ENCODE peak calls at places on chromosome 19, in seven cellular contexts. I is lower leg skin, N is transverse colon, Q is K562, P is ovary, D is adrenal gland, M is A549. H is an unnamed sample.

GRCh38 chr19:11578342-11579142 is 1.1 kb upstream of the ACP5 start:
- DNase-seq in Q (peak; percentile 81), I (peak; percentile 53), P (peak; percentile 64), N (peak; percentile 61), D (no peak), M (no peak), H (peak; percentile 80)

GRCh38 chr19:13164370-13165090 is 14.3 kb downstream of the IER2 start:
- DNase-seq in N (peak; percentile 75), M (no peak), D (peak; percentile 66), Q (peak; percentile 23), I (peak; percentile 29), P (peak; percentile 54), H (peak; percentile 77)

GRCh38 chr19:50509366-50509765 is 1.6 kb downstream of the JOSD2 start:
- DNase-seq in N (no peak), P (no peak), Q (peak; percentile 43), M (no peak), I (no peak), D (no peak), H (no peak)

GRCh38 chr19:13100871-13101589 is 1.6 kb downstream of the LYL1 start:
- DNase-seq in I (no peak), D (no peak), M (no peak), P (peak; percentile 39), Q (peak; percentile 61), N (no peak), H (no peak)

GRCh38 chr19:45767410-45767880 is 1.6 kb downstream of the SIX5 start:
- DNase-seq in N (peak; percentile 74), D (peak; percentile 89), M (peak; percentile 58), I (peak; percentile 67), Q (peak; percentile 64), P (peak; percentile 88), H (peak; percentile 92)

GRCh38 chr19:12733369-12733896 is 1.1 kb downstream of the TRIR start:
- DNase-seq in N (no peak), I (no peak), D (no peak), M (peak; percentile 59), P (no peak), Q (no peak), H (no peak)

GRCh38 chr19:41705393-41706174 is 2.8 kb upstream of the CEACAM5 start:
- DNase-seq in Q (peak; percentile 49), P (no peak), I (no peak), M (peak; percentile 58), D (no peak), N (peak; percentile 55), H (no peak)

GRCh38 chr19:1516395-1516753 is 3.6 kb upstream of the ADAMTSL5 start:
- DNase-seq in I (no peak), D (no peak), N (no peak), Q (peak; percentile 72), P (no peak), M (no peak), H (no peak)

GRCh38 chr19:27929399-27929798 is 1283.6 kb downstream of the UQCRFS1 start:
- DNase-seq in D (no peak), P (no peak), I (no peak), Q (no peak), N (no peak), M (no peak), H (no peak)

GRCh38 chr19:6236310-6237291 is 43.2 kb downstream of the MLLT1 start:
- DNase-seq in I (peak; percentile 63), Q (no peak), P (peak; percentile 30), D (peak; percentile 87), N (peak; percentile 71), M (no peak), H (no peak)

GRCh38 chr19:14554382-14554812 is 17.5 kb downstream of the NDUFB7 start:
- DNase-seq in D (peak; percentile 61), M (no peak), Q (peak; percentile 33), N (peak; percentile 30), I (peak; percentile 67), P (no peak), H (no peak)

GRCh38 chr19:10418281-10419199 is 1.8 kb upstream of the PDE4A start:
- DNase-seq in N (no peak), D (no peak), M (no peak), P (no peak), I (no peak), Q (peak; percentile 17), H (no peak)

GRCh38 chr19:41415154-41415571 is 12.0 kb downstream of the B3GNT8 start:
- DNase-seq in M (no peak), D (no peak), I (no peak), P (no peak), N (no peak), Q (no peak), H (no peak)

GRCh38 chr19:1315470-1316166 is 29.9 kb downstream of the EFNA2 start:
- DNase-seq in M (peak; percentile 58), P (peak; percentile 46), D (peak; percentile 53), Q (peak; percentile 86), I (no peak), N (peak; percentile 64), H (no peak)

GRCh38 chr19:15422311-15423075 is 3.7 kb upstream of the AKAP8L start:
- DNase-seq in D (no peak), M (no peak), N (no peak), P (no peak), I (no peak), Q (no peak), H (no peak)

GRCh38 chr19:2097330-2098327 is 914 bp downstream of the IZUMO4 start:
- DNase-seq in Q (no peak), D (peak; percentile 48), I (no peak), M (no peak), P (peak; percentile 58), N (peak; percentile 36), H (peak; percentile 80)

GRCh38 chr19:18202759-18203407 is 959 bp downstream of the RAB3A start:
- DNase-seq in N (peak; percentile 35), D (peak; percentile 62), I (peak; percentile 34), M (no peak), P (peak; percentile 64), Q (peak; percentile 54), H (peak; percentile 76)

GRCh38 chr19:9406798-9407352 is 28.5 kb downstream of the ZNF266 start:
- DNase-seq in P (peak; percentile 83), D (peak; percentile 68), N (peak; percentile 26), I (no peak), Q (peak; percentile 81), M (peak; percentile 33), H (peak; percentile 88)

GRCh38 chr19:58227964-58228583 is 640 bp upstream of the ZNF544 start:
- DNase-seq in Q (no peak), I (no peak), D (no peak), P (no peak), M (no peak), N (no peak), H (no peak)

DNA sequence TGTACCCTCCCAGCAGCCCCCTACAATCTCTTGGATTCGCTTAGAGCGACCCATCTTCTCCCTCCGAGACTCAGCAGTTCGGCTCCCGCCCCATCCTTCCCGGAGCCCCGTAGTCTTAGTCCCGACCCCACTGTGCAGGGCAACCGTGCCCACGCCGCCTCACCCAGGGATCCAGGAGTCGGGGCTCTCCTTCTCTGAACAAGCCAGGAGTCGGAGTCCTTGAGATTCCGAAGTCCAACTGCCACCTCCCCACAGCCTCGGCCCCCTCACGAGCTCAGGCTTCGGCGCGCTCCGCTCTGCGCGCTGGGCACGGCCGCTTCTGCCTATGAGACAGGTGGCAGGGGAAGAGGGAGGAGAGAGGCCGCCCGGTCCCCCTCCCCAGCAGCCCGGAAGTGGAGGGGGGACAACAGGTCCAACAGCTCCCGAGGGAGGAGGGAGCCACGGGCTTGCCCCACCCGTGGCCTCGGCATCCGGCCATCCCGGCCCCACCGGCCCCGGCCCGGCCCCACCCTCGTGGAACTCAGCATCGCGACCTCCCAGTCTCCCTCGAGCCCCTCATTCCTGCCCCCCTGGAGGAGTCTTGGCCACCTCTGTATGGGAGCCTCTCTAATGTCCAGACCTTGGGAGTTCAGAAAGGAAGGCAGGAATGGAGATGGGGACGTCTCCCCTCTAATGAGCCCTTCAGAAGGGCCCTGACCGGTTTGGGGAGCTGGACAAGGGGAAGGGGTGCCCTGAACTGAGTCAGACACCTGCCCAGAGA is at the start of gene PHLDB3:
- DNase-seq in Q (peak; percentile 49), M (no peak), I (no peak), D (peak; percentile 39), P (peak; percentile 59), N (peak; percentile 60), H (peak; percentile 76)
- TF ChIP-seq POLR2A in Q (no peak), M (no peak), I (no peak), D (no peak), P (no peak), N (peak; percentile 33), H (no peak)

DNA sequence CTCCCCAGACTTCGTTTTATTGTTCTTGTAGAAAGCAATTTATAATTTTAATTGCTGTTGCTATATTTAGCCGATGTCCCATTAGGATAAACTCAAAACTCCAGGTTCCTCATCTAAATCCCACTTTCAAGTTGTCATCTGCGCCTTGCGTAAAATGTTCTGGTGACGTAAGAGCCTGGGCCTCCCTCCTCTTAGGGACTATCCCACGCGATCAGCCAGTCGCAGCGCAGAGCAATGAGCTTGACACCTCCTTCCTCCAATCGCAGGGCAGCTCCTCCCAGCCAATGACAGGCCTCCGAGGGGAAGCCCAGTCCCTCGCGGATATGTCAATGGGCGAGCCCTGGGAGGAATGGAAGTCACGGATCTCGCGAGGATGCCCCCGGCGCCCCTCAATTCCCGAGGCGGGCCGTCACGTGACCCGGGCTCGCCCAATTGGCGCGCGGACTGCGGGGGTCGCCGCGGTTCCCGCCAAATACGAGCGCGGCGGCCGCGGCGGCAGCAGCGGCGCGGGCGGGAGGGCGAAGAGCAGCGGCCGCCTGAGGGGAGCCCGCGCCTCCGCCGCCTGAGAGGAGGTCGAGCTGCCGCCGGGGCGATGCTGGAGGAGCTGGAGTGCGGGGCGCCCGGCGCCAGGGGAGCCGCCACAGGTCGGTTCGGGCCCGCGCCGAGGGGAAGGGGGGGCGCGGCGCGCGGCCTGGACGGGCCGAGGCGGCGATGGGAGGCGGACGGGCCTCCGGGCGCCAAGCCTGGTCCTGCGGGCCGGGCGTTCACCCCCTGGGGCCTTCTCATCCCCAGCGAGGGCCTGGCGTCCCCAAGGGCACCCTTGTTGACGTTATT is at the start of gene CHAF1A:
- DNase-seq in N (peak; percentile 99), D (peak; percentile 100), P (peak; percentile 100), I (peak; percentile 100), Q (peak; percentile 96), M (peak; percentile 99), H (peak; percentile 100)
- TF ChIP-seq POLR2A in N (peak; percentile 26), D (no peak), P (peak; percentile 86), I (no peak), Q (peak; percentile 66), M (no peak), H (no peak)

GRCh38 chr19:35013047-35013819 is 13.1 kb downstream of the GRAMD1A start:
- DNase-seq in I (peak; percentile 40), M (peak; percentile 86), D (peak; percentile 80), N (peak; percentile 77), Q (peak; percentile 76), P (peak; percentile 77), H (peak; percentile 92)
- TF ChIP-seq POLR2A in I (no peak), M (no peak), D (no peak), N (no peak), Q (peak; percentile 37), P (no peak), H (no peak)

GRCh38 chr19:48635263-48635965 is 1.8 kb downstream of the DBP start:
- DNase-seq in P (peak; percentile 82), N (peak; percentile 82), Q (peak; percentile 89), D (peak; percentile 89), I (no peak), M (peak; percentile 74), H (peak; percentile 88)
- TF ChIP-seq POLR2A in P (peak; percentile 48), N (no peak), Q (no peak), D (no peak), I (no peak), M (peak; percentile 32), H (peak; percentile 51)